ENCODE peak calls at places on chromosomes 2 and 18, in seven cellular contexts. R is effector memory CD4-positive, alpha-beta T cell; I is HFF-Myc; N is aorta; W is IMR-90; H is ovary; Y is NCI-H1417. F is an unnamed sample.

GRCh38 chr2:191013617-191013875 is 425 bp downstream of the STAT1 start:
- DNase-seq in R (no peak), I (no peak), N (no peak), H (no peak), W (no peak), Y (peak), F (no peak)

GRCh38 chr18:69795785-69796184 is 151.9 kb downstream of the CD226 start:
- DNase-seq in Y (no peak), W (peak), R (no peak), N (no peak), H (no peak), I (no peak), F (no peak)

GRCh38 chr2:229296016-229296415 is 24.9 kb upstream of the PID1 start:
- DNase-seq in N (no peak), I (no peak), H (no peak), R (no peak), Y (no peak), W (no peak), F (no peak)

GRCh38 chr2:70360661-70361316 is 58.9 kb upstream of the FAM136A start:
- DNase-seq in W (no peak), N (no peak), H (no peak), Y (no peak), R (no peak), I (no peak), F (no peak)

GRCh38 chr2:84534225-84534624 is 17.9 kb downstream of the DNAH6 start:
- DNase-seq in N (no peak), R (no peak), I (no peak), Y (no peak), W (no peak), H (no peak), F (no peak)

GRCh38 chr18:46953195-46953594 is 35.8 kb downstream of the KATNAL2 start:
- DNase-seq in R (no peak), Y (no peak), N (no peak), I (no peak), W (no peak), H (no peak), F (no peak)

GRCh38 chr2:64222351-64222750 is 78.1 kb upstream of the PELI1 start:
- DNase-seq in N (no peak), W (peak), R (no peak), I (no peak), Y (no peak), H (no peak), F (no peak)

GRCh38 chr18:68114989-68115388 is 598.5 kb upstream of the DSEL start:
- DNase-seq in H (no peak), N (no peak), Y (no peak), I (no peak), W (no peak), R (no peak), F (no peak)

GRCh38 chr2:172340394-172340793 is 87.0 kb upstream of the ITGA6 start:
- DNase-seq in N (no peak), I (no peak), Y (no peak), R (no peak), W (no peak), H (no peak), F (no peak)

GRCh38 chr2:20430035-20430434 is 16.8 kb upstream of the RHOB start:
- DNase-seq in R (no peak), Y (no peak), N (no peak), H (no peak), W (no peak), I (no peak), F (no peak)

GRCh38 chr18:23243178-23243577 is 107.9 kb downstream of the CABLES1 start:
- DNase-seq in H (no peak), R (no peak), W (no peak), N (no peak), Y (peak), I (no peak), F (no peak)

GRCh38 chr2:240166191-240166590 is 25.7 kb upstream of the OTOS start:
- DNase-seq in Y (no peak), N (peak), H (no peak), W (no peak), R (no peak), I (no peak), F (no peak)

GRCh38 chr18:22469061-22469689 is 51.5 kb upstream of the CTAGE1 start:
- DNase-seq in H (no peak), N (no peak), I (no peak), W (peak), R (no peak), Y (no peak), F (no peak)

GRCh38 chr2:63023444-63023843 is 27.2 kb upstream of the OTX1 start:
- DNase-seq in N (no peak), I (peak), Y (no peak), H (no peak), W (peak), R (no peak), F (peak)

GRCh38 chr2:11708106-11708505 is 38.1 kb upstream of the NTSR2 start:
- DNase-seq in I (no peak), N (no peak), Y (no peak), H (no peak), W (no peak), R (no peak), F (no peak)

GRCh38 chr2:96773922-96774321 is 13.2 kb downstream of the CNNM4 start:
- DNase-seq in N (no peak), I (no peak), Y (peak), H (no peak), W (no peak), R (peak), F (no peak)

GRCh38 chr2:64679673-64680425 is 26.1 kb upstream of the SERTAD2 start:
- DNase-seq in I (no peak), R (no peak), W (no peak), N (no peak), Y (peak), H (no peak), F (no peak)

GRCh38 chr2:226965376-226965775 is 129.5 kb downstream of the RHBDD1 start:
- DNase-seq in I (no peak), W (no peak), R (no peak), N (no peak), Y (no peak), H (no peak), F (no peak)

GRCh38 chr2:188294547-188294946 is 2.9 kb downstream of the GULP1 start:
- DNase-seq in I (no peak), Y (no peak), H (no peak), N (no peak), W (peak), R (no peak), F (no peak)

GRCh38 chr2:241659150-241659739 is 21.8 kb downstream of the ATG4B start:
- DNase-seq in R (no peak), N (no peak), Y (peak), H (peak), I (peak), W (peak), F (peak)

GRCh38 chr2:226211439-226211838 is 588.2 kb downstream of the IRS1 start:
- DNase-seq in Y (no peak), I (peak), H (no peak), R (no peak), N (no peak), W (peak), F (no peak)

GRCh38 chr2:47460766-47461165 is 57.8 kb downstream of the MSH2 start:
- DNase-seq in Y (no peak), I (no peak), N (no peak), R (no peak), H (no peak), W (peak), F (no peak)

GRCh38 chr2:172726172-172726735 is 9.4 kb upstream of the RAPGEF4 start:
- DNase-seq in W (peak), H (no peak), I (no peak), R (no peak), Y (no peak), N (no peak), F (peak)

GRCh38 chr2:9074930-9075329 is 71.4 kb upstream of the MBOAT2 start:
- DNase-seq in Y (no peak), N (no peak), W (no peak), R (no peak), H (no peak), I (no peak), F (no peak)

GRCh38 chr2:207296265-207296948 is 130.7 kb upstream of the KLF7 start:
- DNase-seq in N (no peak), H (no peak), I (no peak), W (peak), R (no peak), Y (no peak), F (no peak)

GRCh38 chr2:216430811-216431210 is 18.5 kb downstream of the SMARCAL1 start:
- DNase-seq in N (no peak), H (no peak), W (no peak), Y (no peak), I (no peak), R (no peak), F (no peak)

GRCh38 chr2:130824492-130825061 is 12.1 kb upstream of the ARHGEF4 start:
- DNase-seq in H (no peak), W (peak), R (peak), I (peak), Y (no peak), N (peak), F (no peak)

F was measured in HepG2.